ENCODE peak calls at places on chromosomes 16 and 17, in eight cellular contexts. W is HS-5, J is GM13976, V is mucosa of gallbladder, X is cardiac muscle cell, Q is glomerular endothelial cell, S is spleen, T is C1 segment of cervical spinal cord. U is an unnamed sample.
A peak's percentile ranks its signal among the peaks of the same experiment; 100 is the strongest.

GRCh38 chr17:41522301-41523224 is 3.9 kb upstream of the KRT15 start:
- DNase-seq in W (no peak), J (no peak), V (peak; percentile 61), X (no peak), Q (no peak), S (no peak), T (no peak), U (no peak)

GRCh38 chr17:1787301-1787902 is 25.5 kb downstream of the SERPINF1 start:
- DNase-seq in W (peak; percentile 89), J (no peak), V (peak; percentile 77), X (no peak), Q (no peak), S (peak; percentile 42), T (no peak), U (no peak)

GRCh38 chr17:57009737-57010445 is 32.0 kb downstream of the SCPEP1 start:
- DNase-seq in W (peak; percentile 26), J (peak; percentile 77), V (peak; percentile 51), X (peak; percentile 47), Q (peak; percentile 31), S (peak; percentile 77), T (no peak), U (peak; percentile 61)

GRCh38 chr16:86294535-86294934 is 215.8 kb upstream of the FOXF1 start:
- DNase-seq in W (no peak), J (no peak), V (peak; percentile 54), X (no peak), Q (no peak), S (no peak), T (no peak), U (peak; percentile 60)

GRCh38 chr16:69699915-69700314 is 26.4 kb downstream of the NQO1 start:
- DNase-seq in W (no peak), J (no peak), V (no peak), X (no peak), Q (no peak), S (no peak), T (no peak), U (no peak)

GRCh38 chr17:73957564-73957963 is 245.9 kb upstream of the RPL38 start:
- DNase-seq in W (no peak), J (no peak), V (peak; percentile 55), X (no peak), Q (no peak), S (no peak), T (no peak), U (peak; percentile 51)

GRCh38 chr17:66383353-66383752 is 80.9 kb downstream of the PRKCA start:
- DNase-seq in W (peak; percentile 63), J (no peak), V (no peak), X (no peak), Q (no peak), S (no peak), T (no peak), U (no peak)

GRCh38 chr16:31451681-31452351 is 7.5 kb upstream of the ARMC5 start:
- DNase-seq in W (peak; percentile 18), J (no peak), V (no peak), X (peak; percentile 75), Q (no peak), S (no peak), T (peak; percentile 43), U (peak; percentile 61)

GRCh38 chr16:12486386-12486785 is 317.3 kb downstream of the CPPED1 start:
- DNase-seq in W (no peak), J (no peak), V (no peak), X (no peak), Q (no peak), S (no peak), T (no peak), U (no peak)

GRCh38 chr17:80261159-80261894 is 675 bp downstream of the RNF213 start:
- DNase-seq in W (no peak), J (no peak), V (peak; percentile 49), X (peak; percentile 51), Q (no peak), S (peak; percentile 94), T (peak; percentile 71), U (peak; percentile 86)